ENCODE peak calls at places on chromosomes 3 and 15, in four cellular contexts. O is trophoblast cell, W is H9, H is IMR-90. X is an unnamed sample.

GRCh38 chr3:191391873-191392808 is 61.8 kb upstream of the UTS2B start:
- DNase-seq in H (no peak), O (no peak), W (no peak), X (no peak)

GRCh38 chr3:11136116-11136515 is 18.2 kb upstream of the HRH1 start:
- DNase-seq in H (peak; percentile 61), W (no peak), O (no peak), X (no peak)

GRCh38 chr3:55481918-55482495 is 5.1 kb downstream of the WNT5A start:
- DNase-seq in W (peak; percentile 50), H (peak; percentile 73), O (no peak), X (peak; percentile 17)

GRCh38 chr3:125651246-125651645 is 55.9 kb upstream of the OSBPL11 start:
- DNase-seq in H (peak; percentile 54), W (no peak), O (peak; percentile 91), X (no peak)

GRCh38 chr15:80323285-80323684 is 71.3 kb upstream of the CTXND1 start:
- DNase-seq in H (no peak), O (no peak), W (no peak), X (no peak)

GRCh38 chr3:161991901-161992300 is 495.3 kb downstream of the OTOL1 start:
- DNase-seq in W (no peak), H (no peak), O (no peak), X (no peak)

GRCh38 chr3:140128217-140129137 is 193.5 kb downstream of the CLSTN2 start:
- DNase-seq in O (no peak), H (peak; percentile 11), W (peak; percentile 79), X (peak; percentile 9)

GRCh38 chr3:195196266-195196665 is 74.7 kb downstream of the XXYLT1 start:
- DNase-seq in W (no peak), H (peak; percentile 61), O (no peak), X (no peak)

GRCh38 chr3:46468758-46469600 is 4.3 kb upstream of the LTF start:
- DNase-seq in O (no peak), W (peak; percentile 7), H (no peak), X (no peak)

GRCh38 chr3:81352867-81353266 is 408.6 kb downstream of the GBE1 start:
- DNase-seq in O (peak; percentile 12), H (peak; percentile 8), W (peak; percentile 41), X (no peak)

GRCh38 chr15:39360417-39360816 is 220.5 kb upstream of the THBS1 start:
- DNase-seq in H (no peak), O (no peak), W (no peak), X (no peak)

GRCh38 chr3:116446037-116446436 is 750 bp upstream of the LSAMP start:
- DNase-seq in H (no peak), O (no peak), W (no peak), X (no peak)

GRCh38 chr3:40465456-40465855 is 8.3 kb downstream of the RPL14 start:
- DNase-seq in H (no peak), O (no peak), W (no peak), X (no peak)

DNA sequence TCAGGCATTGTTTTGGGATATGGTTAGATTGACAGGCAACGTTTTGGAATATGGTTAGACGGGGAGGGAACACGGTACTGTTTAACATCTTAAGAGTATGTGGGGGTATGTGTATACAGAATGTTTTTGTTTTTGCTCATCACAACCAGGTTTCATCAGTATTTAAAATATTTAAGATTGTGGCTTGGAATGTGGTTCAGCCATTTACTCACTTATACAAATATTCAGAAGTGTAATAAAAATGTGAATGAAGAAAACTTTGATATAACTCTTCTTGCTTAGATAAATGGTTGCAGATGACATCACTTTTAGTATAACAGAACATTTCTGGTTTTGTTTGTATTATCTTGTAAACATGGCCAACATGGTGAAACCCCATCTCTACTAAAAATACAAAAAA is 3.9 kb upstream of the PAK2 start:
- DNase-seq in H (peak; percentile 57), O (peak; percentile 66), W (no peak), X (no peak)
- H2BK120ac ChIP-seq in H (no peak overlapping the region), O (no peak overlapping the region), W (no peak overlapping the region), X (no peak overlapping the region)

DNA sequence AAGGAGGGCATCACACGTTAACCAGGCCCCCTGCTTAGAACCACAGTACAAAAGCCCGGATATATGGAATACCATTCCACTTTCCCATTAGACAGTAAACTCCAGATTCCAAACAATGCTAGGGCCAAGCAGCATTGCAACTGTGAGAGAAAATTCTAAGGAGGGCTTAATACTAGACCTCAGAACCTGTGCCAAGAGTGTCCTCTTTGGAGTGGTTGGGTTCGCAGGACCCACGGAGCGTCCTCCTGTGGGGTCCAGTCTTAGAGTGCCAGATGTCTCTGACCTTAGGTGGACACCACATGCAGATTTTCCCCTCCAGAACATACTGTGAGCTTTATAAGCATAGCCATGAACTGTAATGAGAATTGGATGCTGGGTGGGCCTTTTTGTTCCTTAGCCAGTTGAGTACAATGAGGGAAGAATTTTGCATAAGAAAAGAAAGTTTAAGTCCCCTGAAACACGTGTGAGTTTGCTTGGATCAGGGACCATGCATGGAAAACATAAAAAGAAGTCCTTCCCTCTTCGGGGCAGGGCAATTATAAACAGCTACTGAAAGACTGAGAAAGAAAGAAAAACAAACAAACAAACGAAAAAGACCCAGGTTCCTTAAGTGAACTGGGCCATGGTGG is 325.7 kb downstream of the NEK10 start:
- DNase-seq in H (no peak), W (no peak), O (no peak), X (no peak)
- H4K91ac ChIP-seq in H (no peak overlapping the region), W (no peak overlapping the region), O (no peak overlapping the region), X (no peak overlapping the region)

DNA sequence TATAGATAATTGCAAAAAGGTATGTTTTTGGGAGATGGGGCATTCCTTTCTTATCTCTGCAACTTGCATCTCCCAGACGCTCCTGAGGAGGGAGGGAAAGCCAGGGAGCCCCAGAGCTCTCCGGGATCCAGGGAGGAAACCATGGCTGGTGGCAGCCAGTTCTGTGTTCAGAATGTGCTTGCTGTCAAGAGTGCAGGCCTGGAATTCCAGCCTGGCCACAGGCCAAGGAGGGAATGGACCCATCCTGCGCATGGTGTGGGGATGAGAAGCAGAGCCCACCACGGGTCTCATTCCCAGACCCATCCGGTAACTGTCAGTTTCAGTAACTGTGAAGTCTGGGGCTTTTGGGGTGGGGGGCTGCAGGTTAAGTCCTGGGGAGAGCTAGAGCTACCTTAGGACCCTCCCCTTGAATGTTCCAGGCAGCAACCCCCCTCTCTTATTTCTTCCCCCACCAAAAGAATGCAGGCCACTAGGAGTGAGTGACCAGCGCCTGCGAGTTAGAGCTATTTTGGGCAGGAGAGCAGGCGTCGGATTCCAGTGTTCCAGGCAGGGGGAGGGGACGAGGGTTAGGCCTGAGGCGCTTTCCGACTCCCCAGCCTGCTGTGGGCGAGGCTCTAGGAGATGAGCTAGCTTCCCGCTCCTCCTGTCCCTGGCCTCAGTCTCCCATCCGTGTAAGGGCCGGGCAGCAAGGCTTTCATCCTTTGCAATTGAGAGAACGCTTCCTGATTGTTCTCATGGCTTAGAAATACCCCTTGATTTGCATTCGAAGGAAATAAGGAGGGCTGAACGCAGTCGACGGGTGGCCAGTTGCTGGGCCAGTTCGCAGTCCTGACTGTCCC is 811 bp upstream of the DAG1 start:
- DNase-seq in O (peak; percentile 91), H (peak; percentile 68), W (peak; percentile 88), X (no peak)
- H2BK120ac ChIP-seq in O (peak overlapping the region; percentile 95), H (peak overlapping the region; percentile 94), W (no peak overlapping the region), X (peak overlapping the region; percentile 75)

GRCh38 chr3:84961492-84962255 is 2.9 kb downstream of the CADM2 start:
- DNase-seq in H (no peak), O (no peak), W (no peak), X (no peak)

GRCh38 chr3:84960994-84961393 is 2.2 kb downstream of the CADM2 start:
- DNase-seq in H (no peak), O (no peak), W (no peak), X (no peak)

GRCh38 chr3:84959470-84960380 is 936 bp downstream of the CADM2 start:
- DNase-seq in W (peak; percentile 64), H (no peak), O (no peak), X (peak; percentile 44)

GRCh38 chr3:84960581-84960980 is 1.8 kb downstream of the CADM2 start:
- DNase-seq in O (no peak), W (no peak), H (no peak), X (no peak)

DNA sequence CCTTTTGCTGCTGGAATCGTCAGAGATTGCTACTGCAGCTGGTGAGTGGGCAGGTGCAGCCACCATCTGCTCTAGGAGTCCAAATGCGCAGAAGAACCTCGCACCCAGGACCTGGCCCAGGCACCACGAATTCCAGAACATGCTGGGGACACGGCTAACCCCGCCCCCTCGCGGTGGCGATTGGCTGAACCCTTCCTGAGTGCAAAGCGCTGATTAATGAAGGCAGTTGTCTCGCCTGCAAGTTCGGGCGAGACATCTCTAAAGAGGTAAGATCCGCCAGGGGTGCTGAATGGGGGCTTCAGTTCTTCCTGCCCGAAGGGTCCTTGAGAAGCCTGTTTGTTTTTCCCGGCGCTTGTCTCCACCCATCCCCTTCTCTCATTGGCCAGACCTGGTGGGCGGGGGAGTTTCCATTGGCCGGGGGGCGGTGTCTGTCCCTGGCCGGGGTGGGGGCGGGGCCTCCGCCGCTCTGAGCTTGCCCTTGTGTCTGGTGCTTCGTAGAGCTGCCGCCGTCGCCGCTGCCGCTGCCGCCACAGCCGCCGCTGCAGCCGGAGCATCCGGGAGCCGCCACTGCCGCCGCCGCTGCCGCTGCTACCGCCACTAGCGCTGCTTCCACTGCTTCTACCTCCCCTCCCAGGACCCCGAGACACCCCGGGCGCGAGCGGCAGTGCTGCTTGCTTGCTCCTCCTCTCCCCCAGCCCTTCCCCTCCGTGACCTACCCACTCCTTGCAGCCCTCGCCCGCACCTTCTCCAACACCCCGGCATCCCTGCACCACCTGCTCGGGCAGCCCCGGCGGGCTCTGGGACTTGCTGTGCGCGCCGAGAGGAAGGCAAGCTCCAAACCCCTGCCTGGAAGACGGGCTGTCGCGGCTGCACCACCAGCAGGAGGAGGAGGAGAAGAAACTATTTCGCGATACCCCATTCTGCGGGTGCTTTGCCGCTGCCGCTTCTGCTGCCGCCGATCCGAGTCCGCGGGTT is at the start of gene CADM2:
- DNase-seq in O (peak; percentile 38), H (peak; percentile 45), W (peak; percentile 97), X (peak; percentile 94)
- H4K91ac ChIP-seq in O (no peak within 1 kb of the TSS), H (no peak within 1 kb of the TSS), W (no peak within 1 kb of the TSS), X (no peak within 1 kb of the TSS)